ENCODE peak calls at places on chromosomes 6 and 20, in nine cellular contexts. I, Z, F, P, X, Y, A, D and L are unnamed samples. For H3K4me1 and H3K9me3, the result is how much of the 10 kb centered on the place peaks cover.

GRCh38 chr6:158467923-158468322 is 92.0 kb upstream of the TMEM181 start:
- DNase-seq in D (no peak), Y (no peak), A (no peak), X (no peak), P (no peak), I (no peak), Z (no peak), F (no peak), L (no peak)

GRCh38 chr20:20549699-20550098 is 162.7 kb downstream of the RALGAPA2 start:
- DNase-seq in D (peak), A (no peak), P (no peak), Z (no peak), X (no peak), I (no peak), F (no peak), Y (no peak), L (no peak)

GRCh38 chr6:30325873-30326445 is 768 bp upstream of the TRIM39 start:
- DNase-seq in P (peak), F (peak), X (peak), Z (no peak), A (no peak), D (no peak), Y (peak), I (no peak), L (no peak)

GRCh38 chr6:27139753-27140522 is 107.6 kb upstream of the PRSS16 start:
- DNase-seq in D (peak), Z (no peak), A (no peak), I (no peak), Y (no peak), X (no peak), P (no peak), F (no peak), L (peak)

GRCh38 chr20:24746351-24746685 is 202.8 kb upstream of the CST7 start:
- DNase-seq in F (no peak), D (no peak), Z (no peak), Y (no peak), A (no peak), X (no peak), I (no peak), P (no peak), L (peak)

GRCh38 chr6:116371384-116372209 is 850 bp downstream of the DSE start:
- DNase-seq in I (peak), D (peak), P (peak), F (peak), X (peak), Z (peak), Y (peak), A (peak), L (peak)

GRCh38 chr6:16413399-16413798 is 175.0 kb downstream of the GMPR start:
- DNase-seq in Z (peak), F (no peak), I (no peak), D (no peak), Y (no peak), P (no peak), A (no peak), X (no peak), L (no peak)

GRCh38 chr6:156662025-156662445 is 115.1 kb upstream of the ARID1B start:
- DNase-seq in P (no peak), I (no peak), A (no peak), Y (no peak), X (peak), Z (no peak), F (no peak), D (no peak), L (peak)

GRCh38 chr6:72941751-72942150 is 283.5 kb downstream of the KHDC1L start:
- DNase-seq in Z (no peak), A (no peak), D (no peak), P (no peak), Y (no peak), I (no peak), F (no peak), X (no peak), L (no peak)

GRCh38 chr6:86192123-86192522 is 549.4 kb upstream of the SYNCRIP start:
- DNase-seq in I (no peak), D (peak), Y (no peak), X (no peak), A (no peak), F (no peak), P (no peak), Z (no peak), L (no peak)

GRCh38 chr6:24778121-24778520 is 3.4 kb downstream of the GMNN start:
- DNase-seq in X (no peak), F (no peak), Z (no peak), D (no peak), I (no peak), Y (no peak), A (no peak), P (no peak), L (no peak)

GRCh38 chr6:106155219-106155830 is 69.2 kb downstream of the PRDM1 start:
- DNase-seq in Z (no peak), D (no peak), I (no peak), A (no peak), F (no peak), X (no peak), Y (no peak), P (no peak), L (no peak)

GRCh38 chr6:105890521-105891244 is 195.5 kb upstream of the PRDM1 start:
- DNase-seq in Y (no peak), Z (no peak), P (no peak), F (no peak), A (no peak), I (no peak), D (no peak), X (no peak), L (no peak)

GRCh38 chr20:20490673-20491072 is 122.8 kb downstream of the INSM1 start:
- DNase-seq in A (no peak), Z (no peak), X (no peak), P (no peak), D (no peak), Y (no peak), F (no peak), I (no peak), L (no peak)

GRCh38 chr6:130843575-130844320 is 16.5 kb downstream of the SMLR1 start:
- DNase-seq in Z (no peak), A (no peak), X (no peak), F (no peak), I (no peak), D (peak), P (no peak), Y (no peak), L (no peak)

GRCh38 chr6:103280417-103280816 is 1579.3 kb downstream of the HACE1 start:
- DNase-seq in A (no peak), D (no peak), Z (no peak), F (no peak), Y (no peak), P (no peak), X (no peak), I (no peak), L (no peak)

GRCh38 chr20:58682656-58683055 is 9.9 kb upstream of the NPEPL1 start:
- DNase-seq in D (no peak), I (no peak), P (no peak), X (no peak), A (no peak), F (no peak), Z (no peak), Y (no peak), L (no peak)

GRCh38 chr6:142735182-142735581 is 209.8 kb downstream of the HIVEP2 start:
- DNase-seq in I (no peak), D (peak), P (no peak), A (no peak), Z (no peak), X (no peak), F (no peak), Y (no peak), L (no peak)

GRCh38 chr20:18496042-18496441 is 983 bp downstream of the RBBP9 start:
- DNase-seq in Y (no peak), X (no peak), D (no peak), P (no peak), Z (no peak), A (no peak), I (no peak), F (no peak), L (no peak)

GRCh38 chr20:16703570-16703969 is 26.3 kb upstream of the SNRPB2 start:
- DNase-seq in X (no peak), I (no peak), P (no peak), A (no peak), F (no peak), D (no peak), Z (no peak), Y (no peak), L (no peak)

GRCh38 chr20:2596673-2597279 is 55.7 kb upstream of the NOP56 start:
- DNase-seq in Y (no peak), X (no peak), A (no peak), I (no peak), F (no peak), Z (no peak), P (no peak), D (no peak), L (no peak)

GRCh38 chr6:140960566-140960965 is 1172.2 kb upstream of the GJE1 start:
- DNase-seq in Y (no peak), P (no peak), F (no peak), I (no peak), A (no peak), X (no peak), Z (no peak), D (peak), L (no peak)

GRCh38 chr20:3473944-3474343 is 3.1 kb downstream of the ATRN start:
- DNase-seq in D (no peak), Z (no peak), X (no peak), F (no peak), P (no peak), Y (no peak), A (no peak), I (no peak), L (no peak)

GRCh38 chr20:23228912-23229311 is 121.7 kb upstream of the NXT1 start:
- DNase-seq in X (no peak), Y (no peak), D (peak), A (no peak), I (no peak), Z (no peak), F (no peak), P (no peak), L (no peak)

GRCh38 chr20:57391439-57392129 is 388 bp downstream of the RBM38 start:
- DNase-seq in F (no peak), X (peak), D (peak), A (peak), P (peak), I (no peak), Z (no peak), Y (peak), L (peak)

GRCh38 chr6:3438190-3439167 is 18.4 kb downstream of the SLC22A23 start:
- DNase-seq in Y (no peak), D (peak), F (no peak), Z (no peak), X (peak), P (no peak), A (no peak), I (no peak), L (peak)

GRCh38 chr20:17860306-17861197 is 108.0 kb downstream of the SNX5 start:
- DNase-seq in Y (peak), X (no peak), A (no peak), I (no peak), Z (no peak), D (no peak), P (no peak), F (no peak), L (no peak)

GRCh38 chr6:31761343-31761742 is 1.1 kb upstream of the SAPCD1 start:
- DNase-seq in I (no peak), X (no peak), Z (no peak), P (no peak), F (no peak), D (no peak), Y (no peak), A (no peak), L (no peak)

GRCh38 chr6:133673056-133673455 is 215.9 kb upstream of the TCF21 start:
- DNase-seq in D (no peak), I (no peak), X (no peak), P (no peak), A (no peak), F (no peak), Y (no peak), Z (no peak), L (no peak)

GRCh38 chr6:83509416-83509815 is 2.9 kb upstream of the PRSS35 start:
- DNase-seq in Y (no peak), A (no peak), F (no peak), I (no peak), X (no peak), P (no peak), D (no peak), Z (no peak), L (no peak)

GRCh38 chr6:119170427-119171407 is 92.3 kb upstream of the FAM184A start:
- DNase-seq in I (no peak), X (no peak), Y (no peak), F (no peak), P (no peak), D (peak), A (no peak), Z (no peak), L (no peak)
- H3K4me3 ChIP-seq in I (no peak), X (no peak), Y (no peak), F (no peak), P (no peak), D (no peak), A (no peak), Z (no peak), L (no peak)

GRCh38 chr6:52597738-52598122 is 20.9 kb upstream of the TRAM2 start:
- DNase-seq in D (no peak), X (no peak), Y (no peak), A (no peak), I (no peak), P (no peak), F (no peak), Z (no peak), L (no peak)

GRCh38 chr6:52595000-52595795 is 18.3 kb upstream of the TRAM2 start:
- DNase-seq in A (peak), I (peak), Z (no peak), X (peak), P (peak), F (no peak), Y (peak), D (peak), L (peak)

GRCh38 chr6:52598123-52598823 is 21.4 kb upstream of the TRAM2 start:
- DNase-seq in D (peak), Z (no peak), F (no peak), P (peak), X (peak), Y (peak), I (peak), A (peak), L (peak)

GRCh38 chr6:52595796-52596130 is 18.9 kb upstream of the TRAM2 start:
- DNase-seq in D (no peak), I (no peak), F (no peak), Z (no peak), X (no peak), Y (no peak), P (no peak), A (no peak), L (no peak)

DNA sequence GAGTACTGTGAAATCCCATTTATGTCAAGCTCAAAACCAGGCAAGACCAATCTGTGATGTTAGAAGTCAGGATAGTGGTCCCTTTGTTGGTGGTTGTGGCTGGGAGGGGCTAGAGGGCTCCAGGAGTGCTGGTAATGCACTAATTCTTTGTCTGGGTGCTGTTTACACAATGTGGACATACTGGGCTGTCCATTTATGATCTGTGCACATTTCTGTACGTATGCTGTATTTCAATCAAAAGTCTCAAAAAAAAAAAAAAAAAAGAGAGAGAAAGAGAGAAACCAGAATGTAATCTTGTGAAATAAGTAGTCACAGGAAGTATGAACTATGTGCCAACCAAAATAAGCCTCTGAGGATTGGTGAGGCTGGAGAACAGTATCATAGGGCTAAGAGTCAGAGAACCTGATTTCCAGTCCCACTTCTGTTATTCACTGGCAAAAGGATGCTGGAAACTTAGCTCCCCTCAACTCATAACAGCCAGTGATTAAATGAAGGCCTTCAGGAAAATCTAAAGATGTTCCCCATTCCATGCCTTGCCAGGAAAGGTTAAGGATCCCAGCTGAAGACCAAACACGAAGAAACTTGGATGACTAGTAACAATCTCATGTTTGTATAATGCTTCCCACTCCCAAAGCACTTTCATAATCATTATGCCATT is 19.6 kb upstream of the TRAM2 start:
- DNase-seq in Y (no peak), Z (no peak), D (peak), F (no peak), X (no peak), P (no peak), I (no peak), A (no peak), L (no peak)
- H3K4me1 ChIP-seq in Y (under half), Z (under half), D (under half), F (under half), X (under half), P (under half), I (under half), A (under half), L (under half)

GRCh38 chr6:136604928-136605485 is 54.8 kb upstream of the MAP7 start:
- DNase-seq in X (no peak), Y (no peak), A (no peak), F (no peak), P (no peak), Z (no peak), I (no peak), D (peak), L (no peak)
- H3K9me3 ChIP-seq in X (under half), Y (under half), A (under half), F (under half), P (under half), Z (under half), I (under half), D (under half), L (under half)

GRCh38 chr6:10404107-10404798 is 10.6 kb downstream of the TFAP2A start:
- DNase-seq in Y (peak), F (peak), P (peak), X (peak), A (peak), D (peak), I (peak), Z (peak), L (peak)

GRCh38 chr6:10401632-10402223 is 13.1 kb downstream of the TFAP2A start:
- DNase-seq in I (no peak), X (no peak), D (no peak), F (no peak), P (no peak), Y (no peak), Z (no peak), A (no peak), L (no peak)

GRCh38 chr6:10403385-10404106 is 11.3 kb downstream of the TFAP2A start:
- DNase-seq in Y (no peak), Z (no peak), X (no peak), A (no peak), I (no peak), D (peak), P (no peak), F (no peak), L (no peak)

GRCh38 chr6:10401004-10401536 is 13.8 kb downstream of the TFAP2A start:
- DNase-seq in D (no peak), Z (no peak), X (no peak), A (no peak), F (no peak), P (no peak), I (no peak), Y (no peak), L (no peak)

GRCh38 chr6:10402648-10403311 is 12.1 kb downstream of the TFAP2A start:
- DNase-seq in I (no peak), Y (no peak), F (no peak), A (no peak), Z (no peak), P (no peak), D (no peak), X (no peak), L (no peak)
- H3K4me3 ChIP-seq in I (no peak), Y (no peak), F (no peak), A (no peak), Z (no peak), P (no peak), D (no peak), X (no peak), L (no peak)

GRCh38 chr6:1262704-1263038 is 49.2 kb upstream of the FOXQ1 start:
- DNase-seq in X (no peak), P (no peak), F (no peak), I (no peak), A (no peak), Y (no peak), Z (no peak), D (no peak), L (no peak)
- H3K4me1 ChIP-seq in X (under half), P (under half), F (under half), I (under half), A (under half), Y (under half), Z (under half), D (under half), L (under half)